ENCODE peak calls at places on chromosome 4, in eight cellular contexts. P, M, Q, G, X, J, S and T are unnamed samples.

GRCh38 chr4:5700459-5700858 is 7.9 kb downstream of the EVC2 start:
- DNase-seq in S (no peak), J (peak), P (no peak), G (no peak), X (no peak), M (no peak), Q (no peak), T (no peak)

GRCh38 chr4:29002151-29002550 is 1718.0 kb upstream of the PCDH7 start:
- DNase-seq in S (no peak), X (no peak), M (no peak), P (no peak), Q (no peak), G (no peak), J (no peak), T (no peak)

GRCh38 chr4:8228319-8229250 is 29.5 kb downstream of the SH3TC1 start:
- DNase-seq in S (peak), J (peak), Q (no peak), G (peak), X (peak), P (peak), M (peak), T (no peak)

GRCh38 chr4:140188975-140189374 is 35.0 kb upstream of the MAML3 start:
- DNase-seq in P (no peak), J (peak), Q (no peak), M (peak), S (peak), G (peak), X (peak), T (no peak)

GRCh38 chr4:75229783-75230570 is 284.2 kb downstream of the RCHY1 start:
- DNase-seq in M (no peak), Q (no peak), P (no peak), S (peak), G (no peak), X (no peak), J (no peak), T (no peak)

GRCh38 chr4:121114756-121115155 is 42.4 kb upstream of the NDNF start:
- DNase-seq in M (no peak), S (no peak), P (no peak), X (no peak), Q (no peak), G (no peak), J (no peak), T (no peak)

GRCh38 chr4:184028571-184028996 is 123.5 kb downstream of the STOX2 start:
- DNase-seq in M (no peak), Q (no peak), P (peak), X (no peak), G (no peak), J (no peak), S (no peak), T (no peak)

GRCh38 chr4:72377491-72378194 is 191.4 kb downstream of the ADAMTS3 start:
- DNase-seq in S (peak), Q (no peak), P (no peak), J (no peak), M (no peak), G (no peak), X (no peak), T (no peak)

GRCh38 chr4:37981425-37981824 is 21.2 kb downstream of the PTTG2 start:
- DNase-seq in Q (no peak), G (no peak), P (no peak), X (no peak), M (no peak), J (no peak), S (no peak), T (no peak)

DNA sequence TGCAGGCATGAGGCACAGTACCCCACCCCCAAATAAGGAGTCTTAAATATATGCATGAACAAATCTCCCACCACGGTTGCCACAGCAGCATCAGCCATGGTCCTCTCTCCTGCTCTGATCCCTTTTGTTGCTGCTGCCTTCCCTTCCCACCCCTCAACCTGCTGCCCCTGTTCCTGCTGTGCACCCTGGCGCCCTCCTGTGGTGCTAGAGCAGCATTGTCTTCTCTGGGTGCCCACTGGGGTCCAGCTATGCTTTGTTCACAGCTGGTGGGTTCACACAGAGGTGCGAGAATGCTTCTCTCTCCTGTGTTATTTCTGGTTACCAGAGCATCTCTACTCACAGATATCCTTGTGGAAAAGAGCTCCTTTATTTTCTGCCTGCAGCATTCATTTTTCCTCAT is 116.2 kb downstream of the GATB start:
- DNase-seq in J (no peak), Q (peak), S (no peak), M (no peak), X (no peak), G (peak), P (no peak), T (no peak)
- TF ChIP-seq CTCF in J (no peak), Q (peak), S (peak), M (no peak), X (peak), G (peak), P (peak), T (peak)

GRCh38 chr4:76585897-76586360 is 150.9 kb downstream of the SHROOM3 start:
- DNase-seq in P (no peak), X (peak), S (no peak), J (peak), G (peak), M (peak), Q (peak), T (no peak)
- TF ChIP-seq CTCF in P (no peak), X (peak), S (no peak), J (no peak), G (peak), M (no peak), Q (peak), T (no peak)

GRCh38 chr4:147678796-147679549 is 5.0 kb downstream of the PRMT9 start:
- DNase-seq in Q (no peak), S (peak), M (no peak), J (no peak), P (no peak), X (no peak), G (peak), T (no peak)
- TF ChIP-seq CTCF in Q (peak), S (no peak), M (no peak), J (no peak), P (no peak), X (no peak), G (no peak), T (no peak)

DNA sequence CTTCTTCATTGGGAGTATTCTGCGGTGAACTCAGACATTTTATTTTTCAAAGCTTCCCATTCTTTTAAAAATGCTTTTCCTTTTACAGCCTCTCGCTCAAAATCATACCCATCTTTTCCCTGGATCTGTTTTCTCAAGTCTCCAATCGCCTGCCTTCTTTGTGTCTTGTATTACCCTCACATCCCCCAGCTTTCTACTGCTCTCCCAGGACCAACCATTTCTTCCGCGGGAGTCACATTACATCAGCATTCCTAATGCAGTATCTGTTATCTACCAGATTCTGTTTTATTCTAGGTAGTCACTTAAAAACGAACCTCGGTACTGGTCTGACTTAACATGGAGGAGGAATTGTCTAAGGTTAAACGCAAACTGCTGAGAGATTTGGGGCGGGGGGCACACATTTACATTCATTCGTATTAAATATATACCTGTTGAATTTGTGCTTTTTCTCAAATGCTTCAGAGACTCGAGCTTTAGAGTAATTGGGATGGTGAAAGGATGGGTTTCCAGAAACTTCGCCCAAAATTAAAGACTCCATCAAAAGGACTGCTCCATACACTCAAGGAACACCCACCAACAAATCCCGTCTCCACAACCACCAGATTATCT is 493 bp upstream of the UCHL1 start:
- DNase-seq in J (no peak), Q (no peak), M (no peak), P (no peak), G (no peak), S (peak), X (peak), T (no peak)
- TF ChIP-seq CTCF in J (no peak), Q (no peak), M (no peak), P (no peak), G (no peak), S (no peak), X (no peak), T (no peak)

DNA sequence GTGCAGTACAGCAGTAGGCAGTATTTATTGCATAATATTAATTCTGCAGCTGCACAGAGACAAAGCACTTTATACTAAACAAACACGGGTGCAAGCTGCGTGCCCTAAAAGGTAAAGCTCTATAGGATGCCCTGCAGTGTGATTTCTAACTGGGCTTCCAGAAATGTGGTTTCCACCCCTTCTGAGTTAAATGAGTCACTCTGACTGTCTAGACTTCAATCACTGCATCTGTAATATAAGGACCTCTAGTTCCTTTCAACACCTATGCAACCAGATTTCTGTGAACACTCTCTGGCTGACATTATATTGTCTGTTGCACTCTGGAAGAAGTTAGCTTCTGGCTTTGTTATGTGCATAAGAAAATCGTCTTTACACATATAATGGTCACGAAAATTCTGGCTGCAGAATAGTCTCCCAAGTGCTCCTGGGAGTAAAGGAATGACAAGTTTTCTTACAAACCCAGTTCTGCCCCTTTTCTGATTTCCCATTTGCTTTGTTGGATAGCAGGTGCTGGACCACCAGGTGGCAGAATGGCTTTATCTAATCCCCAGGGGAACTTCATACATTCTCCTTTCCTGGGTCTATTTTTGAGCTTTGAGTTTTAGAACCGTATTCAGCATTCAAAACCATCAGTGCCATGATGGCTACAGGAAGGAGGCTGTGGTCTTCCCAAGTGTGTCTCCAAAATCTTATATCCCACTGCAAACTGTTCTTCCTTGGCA is 842.2 kb downstream of the STIM2 start:
- DNase-seq in J (no peak), G (peak), S (peak), Q (no peak), P (no peak), X (peak), M (no peak), T (no peak)
- TF ChIP-seq CTCF in J (no peak), G (no peak), S (peak), Q (peak), P (no peak), X (peak), M (no peak), T (peak)

GRCh38 chr4:6910340-6910959 is 824 bp downstream of the TBC1D14 start:
- DNase-seq in Q (no peak), X (no peak), S (no peak), G (no peak), J (peak), M (no peak), P (no peak), T (no peak)
- TF ChIP-seq CTCF in Q (peak), X (peak), S (no peak), G (no peak), J (no peak), M (no peak), P (peak), T (no peak)

DNA sequence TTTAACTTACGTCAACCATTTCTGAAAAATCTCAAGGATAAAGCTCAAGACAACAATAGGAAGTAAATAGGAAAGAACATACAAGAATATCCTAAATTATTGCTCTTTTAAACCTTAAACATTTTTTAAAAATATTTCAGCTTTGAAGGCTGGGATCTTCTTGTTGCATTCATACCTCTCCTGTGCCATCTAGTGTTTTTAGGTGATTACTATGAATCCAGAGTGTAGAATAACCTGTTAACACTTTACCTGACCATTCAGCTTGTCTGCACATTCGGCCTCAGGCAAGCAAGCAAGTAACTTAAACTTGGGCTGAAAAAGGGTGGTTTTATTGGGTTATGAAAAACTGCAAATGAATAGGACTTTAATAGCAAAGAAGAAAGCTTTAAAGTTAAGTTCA is 507.8 kb upstream of the INTU start:
- DNase-seq in P (no peak), S (peak), Q (no peak), M (no peak), J (no peak), G (peak), X (peak), T (no peak)
- TF ChIP-seq CTCF in P (no peak), S (peak), Q (no peak), M (no peak), J (no peak), G (peak), X (peak), T (peak)

GRCh38 chr4:17218801-17219200 is 293.1 kb downstream of the QDPR start:
- DNase-seq in M (no peak), P (no peak), X (no peak), S (no peak), Q (no peak), J (no peak), G (no peak), T (no peak)

DNA sequence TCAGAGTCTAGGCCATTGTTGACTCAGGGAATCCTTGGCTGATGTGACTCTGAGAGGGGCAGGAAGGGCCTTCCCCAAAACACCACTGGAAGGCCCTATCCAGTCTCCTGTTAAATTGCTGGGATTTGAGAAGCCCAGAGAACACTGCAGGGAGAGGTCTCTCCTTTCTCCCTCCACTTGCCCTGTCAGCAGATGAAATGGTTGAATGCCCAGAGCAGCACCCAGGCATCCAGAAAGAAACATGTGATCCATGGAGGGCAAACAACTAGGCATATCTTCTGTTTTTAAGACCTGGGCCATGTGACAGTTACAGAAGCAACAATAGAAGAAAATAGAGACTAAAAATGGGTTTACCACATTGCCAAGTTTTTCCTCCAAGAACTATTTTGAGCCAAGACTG is 291.1 kb downstream of the QDPR start:
- DNase-seq in P (no peak), J (no peak), Q (no peak), G (no peak), X (no peak), S (no peak), M (no peak), T (no peak)
- TF ChIP-seq CTCF in P (no peak), J (no peak), Q (no peak), G (no peak), X (no peak), S (no peak), M (no peak), T (no peak)